ENCODE peak calls at places on chromosomes 12 and 14, in five cellular contexts. Y is A549, N is IMR-90, R is K562, I is GM12878. F is an unnamed sample.

GRCh38 chr14:54550514-54550913 is 16.4 kb upstream of the SAMD4A start:
- DNase-seq in Y (no peak), N (peak), R (no peak), I (no peak), F (no peak)

GRCh38 chr12:23482571-23482970 is 466.9 kb downstream of the SOX5 start:
- DNase-seq in Y (no peak), N (no peak), R (no peak), I (no peak), F (no peak)

GRCh38 chr12:27732281-27732680 is 21.6 kb downstream of the MRPS35 start:
- DNase-seq in Y (peak), N (no peak), R (peak), I (no peak), F (peak)

GRCh38 chr14:35215110-35215872 is 76.9 kb upstream of the PSMA6 start:
- DNase-seq in Y (peak), N (peak), R (peak), I (no peak), F (peak)

GRCh38 chr12:54049164-54049563 is 4.5 kb upstream of the HOXC4 start:
- DNase-seq in Y (no peak), N (no peak), R (no peak), I (no peak), F (no peak)

GRCh38 chr14:74401504-74402241 is 24.3 kb downstream of the SYNDIG1L start:
- DNase-seq in Y (no peak), N (no peak), R (peak), I (peak), F (no peak)

GRCh38 chr12:101021442-101021841 is 188.6 kb downstream of the SLC5A8 start:
- DNase-seq in Y (no peak), N (no peak), R (no peak), I (no peak), F (no peak)

GRCh38 chr14:80390911-80391310 is 179.6 kb upstream of the DIO2 start:
- DNase-seq in Y (peak), N (peak), R (no peak), I (no peak), F (no peak)

GRCh38 chr14:91975763-91976162 is 28.3 kb upstream of the FBLN5 start:
- DNase-seq in Y (no peak), N (no peak), R (no peak), I (no peak), F (no peak)

GRCh38 chr14:21987937-21988336 is 314.3 kb upstream of the OR4E1 start:
- DNase-seq in Y (peak), N (peak), R (peak), I (no peak), F (peak)

GRCh38 chr12:9829990-9830389 is 2.7 kb downstream of the KLRF1 start:
- DNase-seq in Y (no peak), N (no peak), R (no peak), I (no peak), F (no peak)

GRCh38 chr14:29310757-29311156 is 544.2 kb downstream of the FOXG1 start:
- DNase-seq in Y (no peak), N (peak), R (no peak), I (no peak), F (no peak)

GRCh38 chr12:127025545-127025944 is 1241.4 kb upstream of the TMEM132C start:
- DNase-seq in Y (no peak), N (no peak), R (peak), I (no peak), F (no peak)

GRCh38 chr12:94266796-94267529 is 118.6 kb downstream of the PLXNC1 start:
- DNase-seq in Y (no peak), N (peak), R (no peak), I (no peak), F (no peak)

GRCh38 chr12:214005-214736 is at the start of gene SLC6A12:
- DNase-seq in Y (no peak), N (no peak), R (no peak), I (no peak), F (peak)

GRCh38 chr14:101715209-101716076 is 46.1 kb upstream of the PPP2R5C start:
- DNase-seq in Y (no peak), N (no peak), R (peak), I (no peak), F (no peak)

GRCh38 chr14:86168376-86168775 is 638.4 kb downstream of the FLRT2 start:
- DNase-seq in Y (no peak), N (no peak), R (no peak), I (no peak), F (no peak)

GRCh38 chr12:41368006-41368405 is 179.9 kb downstream of the PDZRN4 start:
- DNase-seq in Y (no peak), N (peak), R (no peak), I (no peak), F (no peak)

GRCh38 chr12:466039-466438 is 6.3 kb downstream of the B4GALNT3 start:
- DNase-seq in Y (no peak), N (no peak), R (no peak), I (no peak), F (no peak)

GRCh38 chr12:68958337-68958736 is 25.4 kb upstream of the CPM start:
- DNase-seq in Y (no peak), N (no peak), R (no peak), I (peak), F (no peak)

GRCh38 chr12:57775563-57776246 is 3.3 kb downstream of the EEF1AKMT3 start:
- DNase-seq in Y (no peak), N (no peak), R (peak), I (no peak), F (no peak)

GRCh38 chr14:102445641-102446040 is 63.9 kb downstream of the ANKRD9 start:
- DNase-seq in Y (no peak), N (no peak), R (no peak), I (no peak), F (no peak)

GRCh38 chr12:55142896-55143870 is 17.0 kb downstream of the OR9K2 start:
- DNase-seq in Y (peak), N (peak), R (peak), I (no peak), F (peak)

GRCh38 chr14:55749946-55750345 is 169.9 kb downstream of the KTN1 start:
- DNase-seq in Y (no peak), N (no peak), R (peak), I (no peak), F (no peak)

GRCh38 chr12:109759595-109759994 is 46.0 kb downstream of the FAM222A start:
- DNase-seq in Y (no peak), N (no peak), R (no peak), I (no peak), F (no peak)

GRCh38 chr12:22333751-22334695 is 484 bp downstream of the ST8SIA1 start:
- DNase-seq in Y (no peak), N (no peak), R (no peak), I (no peak), F (no peak)

GRCh38 chr12:22332191-22332590 is 2.3 kb downstream of the ST8SIA1 start:
- DNase-seq in Y (no peak), N (no peak), R (no peak), I (no peak), F (no peak)

GRCh38 chr12:22339691-22340090 is 5.2 kb upstream of the ST8SIA1 start:
- DNase-seq in Y (no peak), N (no peak), R (no peak), I (no peak), F (no peak)

GRCh38 chr12:22333186-22333745 is 1.2 kb downstream of the ST8SIA1 start:
- DNase-seq in Y (no peak), N (peak), R (no peak), I (no peak), F (no peak)

GRCh38 chr12:22334696-22335290 is at the start of gene ST8SIA1:
- DNase-seq in Y (peak), N (no peak), R (no peak), I (no peak), F (peak)
- TF ChIP-seq RFX5 in Y (no peak), N (no peak), R (no peak), I (no peak), F (no peak)

GRCh38 chr14:50045039-50045711 is 71.2 kb downstream of the VCPKMT start:
- DNase-seq in Y (no peak), N (peak), R (peak), I (peak), F (peak)
- TF ChIP-seq RFX5 in Y (no peak), N (no peak), R (no peak), I (no peak), F (no peak)

DNA sequence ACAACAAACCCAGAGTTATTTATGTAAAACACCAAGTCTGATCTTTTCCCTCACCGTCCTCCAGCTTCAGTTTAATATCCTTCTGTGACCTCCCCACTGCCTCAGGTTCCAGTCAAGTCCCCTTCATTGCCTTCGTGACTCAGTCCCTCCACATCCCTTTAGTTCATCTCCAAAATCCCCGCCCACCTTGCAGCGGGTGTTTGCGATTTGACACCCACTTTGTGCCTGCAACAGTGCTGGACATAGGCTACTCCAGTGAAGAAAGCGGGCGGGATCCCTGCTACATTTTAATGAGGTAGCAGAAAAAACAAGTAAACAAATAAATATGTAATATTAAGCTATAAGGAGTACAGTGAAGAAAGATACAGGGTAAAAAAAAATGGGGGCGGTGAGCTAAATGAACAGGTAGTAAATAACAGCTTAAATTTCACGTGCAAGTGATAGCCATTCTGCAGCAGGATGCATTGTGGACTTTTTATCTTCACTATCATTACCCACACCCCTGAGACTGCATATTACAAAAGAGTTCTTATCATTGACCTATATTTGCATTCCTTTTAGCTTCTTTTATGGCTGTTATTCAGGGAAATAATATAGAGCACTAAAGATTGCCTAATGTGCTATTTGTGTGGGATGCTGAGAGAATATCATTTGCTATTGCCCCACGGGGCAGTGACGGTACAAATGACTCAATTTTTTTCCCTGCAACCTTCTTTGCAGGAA is 222.8 kb upstream of the NUDT4 start:
- DNase-seq in Y (no peak), N (peak), R (no peak), I (no peak), F (no peak)
- TF ChIP-seq RFX5 in Y (no peak), N (no peak), R (no peak), I (no peak), F (no peak)

DNA sequence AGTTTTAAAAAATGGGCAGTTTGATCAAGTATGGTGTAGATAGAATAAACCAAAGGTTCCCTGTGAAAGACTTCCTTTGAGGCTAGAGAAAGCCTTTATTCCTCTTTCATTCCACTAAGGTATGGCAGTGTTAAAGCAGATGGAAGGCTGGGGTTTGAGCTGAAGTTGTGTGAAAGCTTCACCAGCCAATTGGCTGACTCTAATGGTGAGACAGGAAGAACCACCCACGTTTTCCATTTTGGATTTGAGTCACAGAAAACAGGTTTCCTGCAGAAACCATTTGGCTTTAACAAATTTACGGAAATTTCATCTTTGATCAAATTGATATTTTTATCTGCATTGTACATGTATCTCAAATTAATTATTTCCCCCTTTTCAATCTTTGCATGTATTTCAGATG is 455.0 kb downstream of the PCNX1 start:
- DNase-seq in Y (no peak), N (no peak), R (peak), I (no peak), F (no peak)
- TF ChIP-seq RFX5 in Y (no peak), N (no peak), R (no peak), I (no peak), F (no peak)

DNA sequence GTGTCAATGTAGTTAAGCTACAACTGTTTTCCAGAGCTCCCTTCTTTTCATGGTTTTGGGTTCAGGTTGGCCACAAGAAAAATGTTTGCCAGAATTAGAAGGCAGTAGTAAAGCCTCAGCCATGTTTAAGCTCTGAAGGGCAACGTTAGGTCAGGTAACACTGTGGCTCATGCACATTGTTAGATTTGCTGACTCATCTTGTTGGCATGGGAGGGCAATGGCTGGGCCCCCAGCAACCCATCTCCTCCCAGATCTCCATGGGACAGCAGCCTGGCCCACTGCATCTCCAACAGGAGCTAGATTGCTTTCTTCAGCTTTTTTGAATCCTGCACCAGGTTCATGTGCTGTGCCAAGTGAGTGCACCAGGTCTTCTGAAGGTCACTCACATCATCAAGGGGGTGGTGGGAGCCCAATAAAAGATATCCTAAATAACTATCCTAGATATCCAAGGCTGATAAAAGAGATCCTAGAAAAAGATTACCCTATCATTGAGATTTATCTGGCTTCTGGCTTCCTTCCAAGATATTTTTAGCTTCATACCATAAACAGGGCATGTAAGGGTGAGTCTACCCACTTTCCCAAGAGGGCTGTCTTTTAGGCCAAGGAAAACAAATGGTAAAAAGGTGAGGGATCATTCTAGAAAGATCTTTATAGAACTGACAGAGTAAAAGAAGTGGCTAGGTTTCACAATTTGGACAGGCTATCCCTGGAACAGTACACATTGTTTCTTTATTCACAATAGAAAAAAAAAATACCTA is 28.9 kb downstream of the PTGER2 start:
- DNase-seq in Y (no peak), N (peak), R (no peak), I (no peak), F (no peak)
- TF ChIP-seq RFX5 in Y (no peak), N (no peak), R (no peak), I (no peak), F (no peak)

GRCh38 chr14:67583711-67584644 is 16.1 kb downstream of the PIGH start:
- DNase-seq in Y (peak), N (peak), R (peak), I (no peak), F (peak)
- TF ChIP-seq RFX5 in Y (no peak), N (no peak), R (no peak), I (no peak), F (no peak)

GRCh38 chr14:51020024-51020710 is 74.7 kb downstream of the TRIM9 start:
- DNase-seq in Y (no peak), N (no peak), R (no peak), I (no peak), F (no peak)
- TF ChIP-seq RFX5 in Y (no peak), N (no peak), R (no peak), I (no peak), F (no peak)